ENCODE peak calls at places on chromosomes 6 and 20, in five cellular contexts. R is HepG2, Z is GM12878, Q is HEK293T, D is H1. S is an unnamed sample.

GRCh38 chr20:1947535-1947846 is 46.4 kb downstream of the PDYN start:
- DNase-seq in R (no peak), Z (no peak), Q (no peak), D (no peak), S (no peak)

GRCh38 chr6:151141685-151142084 is 98.1 kb upstream of the AKAP12 start:
- DNase-seq in R (peak), Z (no peak), Q (no peak), D (no peak), S (no peak)

GRCh38 chr6:109236140-109237081 is 141.1 kb downstream of the CEP57L1 start:
- DNase-seq in R (peak), Z (no peak), Q (no peak), D (peak), S (peak)

GRCh38 chr6:150177260-150178246 is 34.7 kb downstream of the PPP1R14C start:
- DNase-seq in R (peak), Z (no peak), Q (no peak), D (no peak), S (no peak)

GRCh38 chr6:29887819-29888581 is 54.3 kb upstream of the HLA-A start:
- DNase-seq in R (no peak), Z (peak), Q (no peak), D (peak), S (no peak)

GRCh38 chr6:41594326-41594725 is 43.9 kb upstream of the MDFI start:
- DNase-seq in R (no peak), Z (no peak), Q (no peak), D (no peak), S (no peak)

GRCh38 chr6:15473741-15474161 is 189.1 kb downstream of the DTNBP1 start:
- DNase-seq in R (no peak), Z (no peak), Q (no peak), D (no peak), S (no peak)

GRCh38 chr20:17630151-17630805 is 51.8 kb downstream of the RRBP1 start:
- DNase-seq in R (no peak), Z (no peak), Q (no peak), D (no peak), S (no peak)

GRCh38 chr6:169246445-169246844 is 7.2 kb downstream of the THBS2 start:
- DNase-seq in R (no peak), Z (no peak), Q (no peak), D (no peak), S (no peak)

GRCh38 chr6:159985296-159985940 is 16.5 kb downstream of the IGF2R start:
- DNase-seq in R (no peak), Z (no peak), Q (no peak), D (no peak), S (no peak)

GRCh38 chr6:159981591-159982245 is 12.8 kb downstream of the IGF2R start:
- DNase-seq in R (no peak), Z (peak), Q (no peak), D (no peak), S (no peak)

GRCh38 chr6:159984268-159984786 is 15.4 kb downstream of the IGF2R start:
- DNase-seq in R (no peak), Z (no peak), Q (no peak), D (no peak), S (no peak)

GRCh38 chr6:159982726-159983506 is 14.0 kb downstream of the IGF2R start:
- DNase-seq in R (no peak), Z (no peak), Q (no peak), D (no peak), S (no peak)

GRCh38 chr6:159983641-159984080 is 14.8 kb downstream of the IGF2R start:
- DNase-seq in R (no peak), Z (no peak), Q (no peak), D (no peak), S (no peak)
- TF ChIP-seq SUZ12 in R (no peak), Z (no peak), Q (no peak), D (no peak), S (no peak)

DNA sequence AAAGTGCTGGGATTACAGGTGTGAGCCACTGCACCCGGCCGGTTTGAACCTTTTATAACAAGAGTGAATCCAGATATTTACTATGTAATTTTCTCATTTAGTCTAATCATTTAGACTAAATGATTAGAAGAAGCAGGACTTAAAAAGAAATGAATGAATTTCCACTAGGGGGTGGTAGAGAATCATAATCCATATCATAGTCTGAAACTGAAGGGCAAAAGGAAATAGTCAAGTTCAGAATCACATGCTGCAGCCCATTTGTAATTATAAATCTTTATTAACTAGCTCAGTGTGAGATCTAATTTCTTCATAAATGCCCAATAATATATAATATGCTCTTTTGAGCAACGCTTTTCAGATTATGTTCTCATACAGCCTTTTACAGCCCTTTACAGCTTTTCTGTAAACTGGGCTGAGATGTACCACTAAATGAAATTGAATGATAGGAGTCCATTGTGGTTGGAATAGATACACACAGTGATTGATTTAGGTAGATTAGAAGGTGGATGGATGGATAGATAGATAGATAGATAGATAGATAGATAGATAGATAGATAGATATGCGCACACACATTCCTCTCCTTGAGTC is 31.8 kb downstream of the PSMB9 start:
- DNase-seq in R (peak), Z (peak), Q (no peak), D (no peak), S (peak)
- TF ChIP-seq SUZ12 in R (no peak), Z (no peak), Q (no peak), D (no peak), S (no peak)

GRCh38 chr20:8216375-8217200 is 84.5 kb downstream of the PLCB1 start:
- DNase-seq in R (no peak), Z (no peak), Q (no peak), D (no peak), S (no peak)

GRCh38 chr20:8219403-8219802 is 87.3 kb downstream of the PLCB1 start:
- DNase-seq in R (no peak), Z (no peak), Q (no peak), D (no peak), S (no peak)

GRCh38 chr20:8221887-8222419 is 89.9 kb downstream of the PLCB1 start:
- DNase-seq in R (no peak), Z (no peak), Q (no peak), D (no peak), S (no peak)

GRCh38 chr20:8220716-8221115 is 88.7 kb downstream of the PLCB1 start:
- DNase-seq in R (no peak), Z (no peak), Q (no peak), D (no peak), S (no peak)

DNA sequence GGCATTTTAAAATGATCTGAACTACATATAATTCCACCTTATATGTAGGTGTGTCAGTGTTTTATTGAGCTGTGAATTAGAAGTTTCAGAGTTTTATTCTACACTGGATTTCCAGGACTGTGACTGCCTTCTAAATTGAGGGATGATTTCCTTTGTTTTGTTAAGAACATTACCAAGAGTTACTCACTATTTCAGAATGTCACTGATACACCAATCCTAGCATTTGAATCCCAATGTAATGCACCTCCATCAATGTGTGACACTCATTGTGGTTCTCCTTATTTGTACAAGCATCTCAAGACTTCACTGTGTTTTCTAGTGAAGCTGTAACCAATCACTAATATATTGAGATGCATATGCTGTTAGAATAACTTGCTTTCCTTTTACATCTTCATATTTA is 86.8 kb downstream of the PLCB1 start:
- DNase-seq in R (no peak), Z (no peak), Q (no peak), D (no peak), S (no peak)
- TF ChIP-seq SUZ12 in R (no peak), Z (no peak), Q (no peak), D (no peak), S (no peak)

DNA sequence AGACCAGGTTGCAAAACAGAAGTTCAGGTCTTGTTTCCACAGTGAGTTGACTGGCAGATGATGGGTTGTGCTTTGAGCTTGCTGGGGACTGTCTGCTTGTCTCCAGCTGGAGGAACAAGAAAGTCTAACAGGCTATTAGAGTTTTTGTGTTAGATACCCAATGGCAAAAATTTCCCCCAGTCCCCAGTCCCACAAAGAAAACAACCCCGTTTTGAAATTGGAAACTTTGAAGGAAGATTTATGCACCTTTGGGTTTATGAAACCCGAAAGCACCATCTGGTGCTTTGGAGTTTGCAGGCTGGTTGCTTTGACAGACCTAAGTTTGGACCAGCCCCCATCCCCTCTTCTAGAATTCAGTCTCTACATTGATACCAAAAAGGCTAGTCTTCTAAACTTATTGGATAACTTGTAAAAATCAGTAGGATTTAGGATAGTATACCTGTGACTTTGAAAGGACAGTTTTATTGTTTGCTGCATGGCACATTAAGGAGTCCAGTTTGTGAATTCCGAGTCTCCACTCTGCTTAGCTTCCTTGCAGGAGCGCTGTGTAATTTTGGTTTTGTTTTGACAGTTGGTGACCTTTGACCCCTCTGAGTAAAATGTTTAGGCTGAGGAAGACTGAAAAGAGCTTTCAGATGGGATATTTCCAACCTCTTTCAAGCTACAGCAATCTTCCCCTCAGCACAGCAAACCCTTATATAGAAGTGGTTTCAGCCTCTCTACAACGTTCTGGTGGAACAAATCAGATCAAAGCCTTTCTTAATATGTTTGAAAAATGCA is 25.5 kb upstream of the PRL start:
- DNase-seq in R (no peak), Z (no peak), Q (no peak), D (no peak), S (no peak)
- TF ChIP-seq SUZ12 in R (no peak), Z (no peak), Q (no peak), D (no peak), S (no peak)

DNA sequence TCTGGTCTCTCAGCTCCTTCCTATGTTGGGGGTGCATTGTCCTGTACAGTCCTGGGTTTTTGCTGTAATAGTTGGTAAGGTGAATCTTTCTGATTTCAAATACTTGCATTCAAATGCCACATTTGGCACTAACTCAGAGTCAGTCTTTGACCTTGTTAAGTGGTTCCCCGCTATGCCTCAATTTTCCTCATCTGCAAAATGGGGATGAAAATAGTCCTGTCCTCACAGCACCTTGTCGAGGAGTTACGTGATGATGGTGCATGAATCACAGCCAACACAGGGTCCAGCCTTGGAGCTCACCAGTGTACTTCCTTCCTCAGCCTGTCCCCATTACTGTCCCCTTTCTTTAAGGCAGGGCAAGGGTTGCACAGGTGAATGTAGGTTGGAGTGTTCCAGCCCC is 1.1 kb downstream of the WFDC5 start:
- DNase-seq in R (no peak), Z (no peak), Q (no peak), D (no peak), S (no peak)
- TF ChIP-seq SUZ12 in R (no peak), Z (no peak), Q (no peak), D (no peak), S (no peak)

DNA sequence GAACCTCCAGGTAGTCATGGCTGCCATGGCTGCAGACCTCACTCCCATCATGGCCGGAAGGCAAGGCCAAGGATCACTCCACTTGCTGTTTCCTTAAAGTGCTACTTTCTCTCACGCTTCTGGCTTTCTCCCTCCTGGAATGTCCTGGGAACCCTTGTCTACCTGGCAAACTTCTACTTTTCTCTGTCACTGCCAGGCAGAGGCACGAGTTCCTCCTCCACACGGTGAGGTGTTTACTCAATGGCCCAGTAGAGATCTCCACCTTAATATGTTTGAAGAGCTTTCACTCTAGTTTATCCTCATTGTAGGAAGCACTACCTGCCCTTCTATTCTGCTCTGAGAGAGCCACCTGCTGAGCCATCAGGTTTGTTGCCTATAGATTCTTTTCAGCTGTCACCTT is 55.1 kb downstream of the PLAGL1 start:
- DNase-seq in R (no peak), Z (no peak), Q (no peak), D (no peak), S (no peak)
- TF ChIP-seq SUZ12 in R (no peak), Z (no peak), Q (no peak), D (no peak), S (no peak)

DNA sequence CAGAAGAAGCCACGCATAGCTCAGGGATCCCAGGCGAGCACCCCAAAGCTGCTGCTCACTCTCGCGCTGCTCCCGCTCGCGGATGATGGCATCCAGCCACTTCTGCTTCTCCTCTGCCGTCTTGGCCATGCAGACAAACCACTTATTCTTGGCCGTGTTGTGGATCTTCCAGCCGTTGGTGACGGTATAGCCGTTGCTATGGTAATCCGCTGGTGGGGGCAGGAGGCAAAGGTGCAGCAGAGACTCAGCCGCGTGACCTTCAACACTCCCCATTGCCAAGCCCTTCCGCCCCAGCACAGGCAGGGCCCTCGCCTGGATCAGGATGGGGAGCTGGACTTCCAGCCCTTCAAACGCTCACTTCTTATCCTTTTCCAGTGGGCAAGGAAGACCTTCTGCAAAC is 136.9 kb downstream of the PREX1 start:
- DNase-seq in R (no peak), Z (no peak), Q (no peak), D (no peak), S (no peak)
- TF ChIP-seq SUZ12 in R (no peak), Z (no peak), Q (no peak), D (no peak), S (no peak)

GRCh38 chr6:73129653-73130443 is 95.4 kb downstream of the KHDC1L start:
- DNase-seq in R (peak), Z (peak), Q (peak), D (peak), S (peak)

GRCh38 chr6:73139681-73140080 is 85.6 kb downstream of the KHDC1L start:
- DNase-seq in R (no peak), Z (no peak), Q (no peak), D (no peak), S (no peak)

GRCh38 chr6:73131706-73132105 is 93.6 kb downstream of the KHDC1L start:
- DNase-seq in R (no peak), Z (no peak), Q (no peak), D (no peak), S (no peak)

GRCh38 chr6:73134588-73134987 is 90.7 kb downstream of the KHDC1L start:
- DNase-seq in R (peak), Z (no peak), Q (peak), D (peak), S (peak)
- TF ChIP-seq SUZ12 in R (no peak), Z (no peak), Q (no peak), D (no peak), S (no peak)

DNA sequence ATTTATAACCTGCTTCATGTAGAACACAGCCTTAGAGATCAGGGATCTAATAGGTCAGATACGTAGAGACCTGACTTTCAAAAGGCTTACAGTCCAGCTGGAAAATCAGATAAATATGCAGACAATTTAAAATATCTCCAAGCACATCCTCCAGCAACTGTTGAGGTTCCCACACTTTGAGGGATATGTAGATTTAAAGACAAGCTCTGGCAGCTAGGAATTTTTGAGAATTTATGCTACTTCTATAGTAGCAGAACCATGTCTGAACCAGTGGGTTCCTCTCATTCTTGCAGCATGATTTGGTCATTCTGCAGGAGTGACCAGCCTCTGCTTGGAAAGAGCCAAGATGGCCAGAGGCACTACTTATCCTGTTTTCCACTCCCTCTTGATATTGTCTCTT is 60.5 kb downstream of the CYB5R4 start:
- DNase-seq in R (no peak), Z (no peak), Q (no peak), D (no peak), S (no peak)
- TF ChIP-seq SUZ12 in R (no peak), Z (no peak), Q (no peak), D (no peak), S (no peak)

S was measured in NT2/D1.